ENCODE peak calls at places on chromosomes 4 and X, in nine cellular contexts. R, J, Q, D, X, G, W, Y and N are unnamed samples. For H3K27me3, the result is how much of the 10 kb centered on the place peaks cover.

GRCh38 chrX:85995641-85996040 is 51.7 kb downstream of the CHM start:
- DNase-seq in R (no peak), J (no peak), Q (no peak), D (no peak), X (no peak), G (no peak), W (no peak), Y (no peak), N (no peak)

GRCh38 chr4:180675368-180675675 is 1567.9 kb upstream of the TENM3 start:
- DNase-seq in R (no peak), J (no peak), Q (peak), D (no peak), X (no peak), G (no peak), W (no peak), Y (no peak), N (no peak)

GRCh38 chrX:36849407-36849806 is 158.8 kb upstream of the FAM47C start:
- DNase-seq in R (no peak), J (no peak), Q (no peak), D (no peak), X (no peak), G (no peak), W (no peak), Y (no peak), N (no peak)

GRCh38 chr4:158446106-158446505 is 75.6 kb upstream of the RXFP1 start:
- DNase-seq in R (no peak), J (no peak), Q (no peak), D (no peak), X (peak), G (peak), W (no peak), Y (peak), N (peak)

GRCh38 chrX:63922221-63922620 is 137.2 kb upstream of the ARHGEF9 start:
- DNase-seq in R (no peak), J (no peak), Q (no peak), D (no peak), X (peak), G (peak), W (no peak), Y (no peak), N (peak)

GRCh38 chr4:57966987-57967760 is 857.0 kb upstream of the IGFBP7 start:
- DNase-seq in R (no peak), J (no peak), Q (no peak), D (no peak), X (no peak), G (no peak), W (no peak), Y (no peak), N (no peak)

GRCh38 chr4:138182838-138183426 is 59.2 kb downstream of the SLC7A11 start:
- DNase-seq in R (no peak), J (peak), Q (peak), D (no peak), X (peak), G (peak), W (no peak), Y (peak), N (peak)

GRCh38 chr4:107794001-107794400 is 30.7 kb upstream of the SGMS2 start:
- DNase-seq in R (no peak), J (no peak), Q (no peak), D (no peak), X (no peak), G (no peak), W (no peak), Y (no peak), N (no peak)

GRCh38 chrX:150664290-150664689 is 28.9 kb upstream of the MTMR1 start:
- DNase-seq in R (peak), J (no peak), Q (no peak), D (peak), X (no peak), G (no peak), W (peak), Y (no peak), N (no peak)

GRCh38 chr4:107708225-107708624 is 11.8 kb downstream of the PAPSS1 start:
- DNase-seq in R (no peak), J (no peak), Q (no peak), D (no peak), X (no peak), G (peak), W (no peak), Y (no peak), N (no peak)

DNA sequence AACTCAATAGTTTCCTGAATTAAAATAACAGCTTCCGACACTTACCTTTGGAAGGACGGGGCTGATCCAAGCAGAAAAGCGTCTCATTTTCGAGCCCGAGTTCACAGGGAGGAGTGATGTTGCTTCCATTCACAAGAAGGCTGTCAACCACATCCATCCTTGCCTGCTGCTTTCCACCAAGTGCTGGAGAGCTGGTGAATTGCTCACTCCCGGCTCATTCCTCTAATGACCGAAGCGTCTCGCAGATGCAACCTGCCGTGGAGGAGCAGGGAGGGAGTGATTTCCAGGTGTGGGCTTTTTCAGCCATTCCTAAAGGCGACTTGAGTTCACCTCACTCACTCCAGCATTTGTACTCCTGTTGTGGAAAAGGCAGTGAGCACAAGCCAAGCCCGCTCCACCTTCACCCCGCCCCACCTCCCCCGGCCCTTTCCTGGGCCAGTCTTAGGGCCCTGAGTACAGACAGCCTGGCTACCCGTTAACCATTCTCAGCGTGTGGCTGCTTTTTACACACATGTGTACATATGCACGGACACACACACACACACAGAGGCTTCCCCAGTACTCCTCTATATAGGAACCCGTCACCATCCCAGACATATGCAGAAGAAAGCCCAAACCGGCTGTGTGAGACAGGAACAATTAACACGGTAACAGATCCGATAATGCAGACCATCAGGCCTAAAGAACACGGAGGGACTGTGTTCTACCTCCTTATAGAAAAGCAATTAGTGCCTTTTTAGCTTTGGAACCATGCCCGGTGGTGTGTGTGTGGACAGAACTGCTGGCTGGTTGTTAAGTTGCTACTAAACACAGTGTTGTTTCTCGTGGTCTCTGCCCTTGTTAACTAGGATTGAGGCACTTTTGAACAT is at the start of gene CCKAR:
- DNase-seq in R (no peak), J (no peak), Q (no peak), D (no peak), X (peak), G (no peak), W (no peak), Y (no peak), N (no peak)
- H3K4me3 ChIP-seq in R (no peak), J (no peak), Q (no peak), D (peak), X (no peak), G (no peak), W (no peak), Y (no peak), N (no peak)

DNA sequence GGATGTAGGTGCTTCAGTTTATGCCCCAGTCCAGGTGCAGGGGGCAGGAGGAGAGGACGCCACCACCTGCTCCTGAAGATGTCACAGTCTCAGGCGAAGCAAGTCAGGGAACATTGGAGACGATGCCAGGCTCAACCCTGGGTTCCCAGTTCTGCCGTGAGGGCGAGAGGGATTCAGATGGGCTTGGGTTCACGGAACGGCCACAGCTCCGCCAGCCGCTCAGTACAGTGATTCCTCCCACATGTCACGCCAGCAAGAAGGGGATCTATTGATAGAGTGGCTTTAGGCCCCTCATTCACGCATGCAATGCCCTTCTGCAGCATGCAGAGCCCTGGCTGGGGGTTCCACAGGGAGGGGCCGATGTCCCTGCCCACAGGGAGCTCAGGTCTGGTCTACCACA is 34.2 kb downstream of the ADRA2C start:
- DNase-seq in R (no peak), J (no peak), Q (no peak), D (no peak), X (no peak), G (no peak), W (peak), Y (no peak), N (no peak)
- H3K27me3 ChIP-seq in R (under half), J (under half), Q (half or more), D (half or more), X (under half), G (under half), W (under half), Y (under half), N (under half)

GRCh38 chr4:183908284-183908683 is 3.2 kb downstream of the STOX2 start:
- DNase-seq in R (no peak), J (no peak), Q (no peak), D (no peak), X (no peak), G (no peak), W (no peak), Y (no peak), N (no peak)

GRCh38 chr4:183905081-183905592 is at the start of gene STOX2:
- DNase-seq in R (peak), J (peak), Q (no peak), D (peak), X (peak), G (peak), W (peak), Y (peak), N (peak)

GRCh38 chr4:183906486-183906735 is 1.3 kb downstream of the STOX2 start:
- DNase-seq in R (no peak), J (no peak), Q (no peak), D (no peak), X (no peak), G (no peak), W (no peak), Y (no peak), N (no peak)

GRCh38 chr4:183905593-183906485 is 732 bp downstream of the STOX2 start:
- DNase-seq in R (no peak), J (peak), Q (no peak), D (peak), X (peak), G (peak), W (peak), Y (peak), N (peak)

DNA sequence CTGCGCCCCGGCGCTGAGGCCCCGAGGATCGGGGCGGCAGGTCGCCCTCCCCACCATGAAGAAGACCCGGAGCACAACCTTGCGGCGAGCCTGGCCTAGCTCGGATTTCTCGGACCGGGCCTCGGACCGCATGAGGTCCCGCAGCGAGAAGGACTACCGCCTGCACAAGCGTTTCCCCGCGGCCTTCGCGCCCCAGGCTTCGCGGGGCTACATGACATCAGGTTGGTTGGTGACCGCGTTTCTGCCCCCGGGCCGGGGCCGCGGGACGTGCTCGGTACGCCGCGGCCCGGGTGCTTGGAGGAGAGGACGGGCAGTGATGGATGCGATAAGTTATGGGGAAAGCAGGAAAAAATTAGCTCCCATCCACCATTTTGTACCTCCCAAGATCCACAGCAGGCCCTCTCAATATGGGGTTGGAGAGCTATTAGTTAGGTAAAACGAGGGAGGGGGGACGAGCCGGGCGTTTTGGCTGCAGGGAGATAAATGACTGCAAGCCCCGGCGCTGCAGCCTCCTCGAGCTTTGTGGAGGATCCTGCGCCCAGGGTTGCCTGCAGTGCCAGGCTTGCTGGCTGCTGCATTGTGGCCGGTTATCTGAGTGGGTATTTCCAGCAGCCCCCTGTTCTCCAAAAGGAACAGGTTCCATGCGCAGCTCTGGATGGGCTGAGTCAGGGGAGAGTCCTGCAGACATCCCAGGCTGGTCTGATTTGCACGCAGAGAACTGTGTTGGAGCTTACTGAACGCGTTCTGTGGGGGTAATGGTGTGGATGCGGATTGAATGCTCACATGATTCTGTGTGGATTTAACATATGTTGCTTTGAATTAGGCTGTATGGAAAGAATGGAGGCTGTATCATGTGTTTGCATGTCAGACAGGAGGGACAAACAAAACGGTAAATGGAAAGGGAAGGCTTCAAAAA is 1.9 kb downstream of the STOX2 start:
- DNase-seq in R (no peak), J (peak), Q (no peak), D (no peak), X (no peak), G (no peak), W (peak), Y (peak), N (no peak)
- H3K4me3 ChIP-seq in R (peak), J (peak), Q (no peak), D (peak), X (no peak), G (no peak), W (peak), Y (peak), N (peak)

DNA sequence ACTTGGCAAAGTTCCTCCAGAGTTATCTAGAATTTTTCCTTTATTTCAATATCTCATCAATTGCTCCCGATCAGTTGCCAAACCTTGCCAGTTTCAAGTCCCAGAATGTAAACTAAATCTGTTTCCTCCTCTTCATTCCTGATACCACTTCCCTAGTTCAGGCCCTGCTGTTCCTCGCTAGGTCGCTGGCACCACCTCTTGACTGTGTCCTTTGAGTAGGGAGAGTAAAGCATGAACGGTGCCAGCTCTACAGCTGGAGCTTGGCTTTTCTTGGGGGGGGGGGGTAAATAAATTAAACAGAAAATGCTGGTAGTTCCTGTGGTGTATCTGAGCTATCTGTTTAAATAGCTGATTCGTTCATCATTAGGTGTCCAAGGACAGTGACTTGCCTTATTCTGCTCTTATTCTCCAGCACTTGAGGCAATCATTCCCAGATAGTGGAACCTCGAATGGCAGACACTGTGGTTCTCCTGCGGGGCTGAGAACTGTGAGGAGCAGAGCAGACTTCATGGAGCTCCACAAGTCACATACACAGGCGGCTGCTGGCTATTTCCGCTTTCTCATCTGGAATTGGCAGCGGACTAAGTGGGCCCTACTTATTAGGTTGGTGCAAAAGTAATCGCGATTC is 168.3 kb upstream of the FAT1 start:
- DNase-seq in R (no peak), J (no peak), Q (no peak), D (no peak), X (no peak), G (no peak), W (no peak), Y (no peak), N (no peak)
- H3K27me3 ChIP-seq in R (under half), J (under half), Q (under half), D (under half), X (under half), G (under half), W (under half), Y (under half), N (under half)

GRCh38 chrX:81120270-81120935 is 81.3 kb downstream of the HMGN5 start:
- DNase-seq in R (no peak), J (no peak), Q (peak), D (no peak), X (no peak), G (no peak), W (no peak), Y (no peak), N (no peak)
- H3K4me3 ChIP-seq in R (peak), J (peak), Q (peak), D (peak), X (peak), G (peak), W (peak), Y (peak), N (peak)